ENCODE peak calls at places on chromosome 19, in four cellular contexts. K is esophagus muscularis mucosa, X is NCI-H1930, L is hypothalamus. A is an unnamed sample.
A peak's percentile ranks its signal among the peaks of the same experiment; 100 is the strongest.

GRCh38 chr19:10809693-10810285 is 26.2 kb downstream of the TMED1 start:
- DNase-seq in K (no peak), X (no peak), L (no peak), A (no peak)

GRCh38 chr19:38730731-38731589 is 13.3 kb downstream of the CAPN12 start:
- DNase-seq in L (no peak), X (no peak), K (no peak), A (no peak)

GRCh38 chr19:38276942-38277517 is 12.7 kb downstream of the SPINT2 start:
- DNase-seq in K (no peak), X (no peak), L (no peak), A (no peak)

GRCh38 chr19:48836089-48837017 is at the start of gene HSD17B14:
- DNase-seq in L (peak; percentile 30), K (no peak), X (peak; percentile 68), A (no peak)

GRCh38 chr19:9323557-9323918 is 441 bp upstream of the ZNF559 start:
- DNase-seq in L (peak; percentile 77), X (peak; percentile 66), K (no peak), A (no peak)

GRCh38 chr19:34555447-34555846 is 73.9 kb downstream of the WTIP start:
- DNase-seq in L (no peak), K (no peak), X (peak; percentile 27), A (no peak)

GRCh38 chr19:10892256-10892655 is 20.9 kb downstream of the CARM1 start:
- DNase-seq in K (no peak), L (no peak), X (no peak), A (no peak)

GRCh38 chr19:19224852-19225494 is 13.2 kb downstream of the NCAN start:
- DNase-seq in K (no peak), L (no peak), X (peak; percentile 45), A (no peak)

GRCh38 chr19:41325947-41326706 is 16.2 kb downstream of the CCDC97 start:
- DNase-seq in X (no peak), K (no peak), L (no peak), A (no peak)

GRCh38 chr19:18780081-18780480 is 11.0 kb downstream of the COMP start:
- DNase-seq in L (no peak), K (no peak), X (no peak), A (no peak)

GRCh38 chr19:51607920-51608562 is 22.2 kb downstream of the SIGLEC5 start:
- DNase-seq in L (peak; percentile 54), X (no peak), K (peak; percentile 93), A (no peak)

GRCh38 chr19:46173886-46174475 is 25.9 kb downstream of the IGFL2 start:
- DNase-seq in L (no peak), K (no peak), X (no peak), A (no peak)

GRCh38 chr19:32908641-32909190 is 39.1 kb upstream of the SLC7A9 start:
- DNase-seq in K (no peak), X (no peak), L (no peak), A (no peak)

GRCh38 chr19:10855879-10856522 is 7.8 kb downstream of the C19orf38 start:
- DNase-seq in L (no peak), K (no peak), X (no peak), A (no peak)

GRCh38 chr19:7391218-7391670 is 42.5 kb downstream of the ARHGEF18 start:
- DNase-seq in L (no peak), K (no peak), X (no peak), A (no peak)

GRCh38 chr19:40335101-40335500 is 13.1 kb downstream of the C19orf47 start:
- DNase-seq in X (no peak), K (no peak), L (no peak), A (no peak)

GRCh38 chr19:58361900-58362271 is 665 bp downstream of the ZNF497 start:
- DNase-seq in K (no peak), L (no peak), X (peak; percentile 64), A (no peak)

GRCh38 chr19:58182577-58182988 is 278 bp upstream of the ZNF274 start:
- DNase-seq in L (no peak), K (peak; percentile 96), X (peak; percentile 88), A (no peak)